ENCODE peak calls at places on chromosomes 6 and 20, in six cellular contexts. H, K, V, Z, X and T are unnamed samples.

GRCh38 chr6:776394-777041 is 83.6 kb upstream of the EXOC2 start:
- DNase-seq in H (no peak), K (no peak), V (no peak), Z (no peak), X (no peak), T (no peak)

GRCh38 chr6:154404791-154405400 is 48.3 kb upstream of the IPCEF1 start:
- DNase-seq in H (no peak), K (peak; percentile 46), V (no peak), Z (no peak), X (no peak), T (no peak)

GRCh38 chr6:6771224-6771915 is 182.8 kb downstream of the LY86 start:
- DNase-seq in H (no peak), K (no peak), V (no peak), Z (no peak), X (no peak), T (no peak)

GRCh38 chr6:134577998-134578397 is 260.1 kb upstream of the SGK1 start:
- DNase-seq in H (peak; percentile 1), K (no peak), V (no peak), Z (no peak), X (no peak), T (no peak)

GRCh38 chr6:139249387-139249786 is 42.4 kb downstream of the TXLNB start:
- DNase-seq in H (no peak), K (no peak), V (no peak), Z (no peak), X (no peak), T (no peak)

GRCh38 chr20:50467618-50468373 is 42.4 kb upstream of the PTPN1 start:
- DNase-seq in H (peak; percentile 73), K (no peak), V (no peak), Z (no peak), X (no peak), T (no peak)

GRCh38 chr20:63831696-63832686 is 927 bp upstream of the ZBTB46 start:
- DNase-seq in H (peak; percentile 4), K (no peak), V (no peak), Z (peak; percentile 63), X (no peak), T (no peak)

GRCh38 chr6:168097221-168097620 is 18.2 kb upstream of the FRMD1 start:
- DNase-seq in H (no peak), K (no peak), V (no peak), Z (no peak), X (no peak), T (no peak)

GRCh38 chr6:137342607-137343186 is 123.5 kb upstream of the IFNGR1 start:
- DNase-seq in H (no peak), K (no peak), V (no peak), Z (no peak), X (no peak), T (no peak)

GRCh38 chr20:61878478-61879302 is 187.0 kb downstream of the TAF4 start:
- DNase-seq in H (no peak), K (no peak), V (no peak), Z (no peak), X (no peak), T (no peak)

GRCh38 chr6:89610149-89610642 is 28.4 kb downstream of the LYRM2 start:
- DNase-seq in H (peak; percentile 19), K (no peak), V (peak; percentile 30), Z (peak; percentile 72), X (peak; percentile 74), T (no peak)

GRCh38 chr6:167817729-167818128 is 9.0 kb upstream of the AFDN start:
- DNase-seq in H (no peak), K (no peak), V (no peak), Z (no peak), X (no peak), T (no peak)

GRCh38 chr20:3786665-3787639 is at the start of gene CENPB:
- DNase-seq in H (peak; percentile 57), K (no peak), V (no peak), Z (peak; percentile 95), X (peak; percentile 87), T (no peak)

GRCh38 chr6:88208736-88209135 is 42.6 kb upstream of the CNR1 start:
- DNase-seq in H (no peak), K (no peak), V (no peak), Z (no peak), X (no peak), T (no peak)

GRCh38 chr6:43523282-43523681 is 6.4 kb downstream of the POLR1C start:
- DNase-seq in H (no peak), K (no peak), V (no peak), Z (no peak), X (no peak), T (no peak)

GRCh38 chr6:84568971-84569370 is 195.4 kb downstream of the TBX18 start:
- DNase-seq in H (peak; percentile 10), K (no peak), V (no peak), Z (peak; percentile 26), X (no peak), T (no peak)

GRCh38 chr6:140504776-140505175 is 1130.3 kb upstream of the CITED2 start:
- DNase-seq in H (no peak), K (no peak), V (no peak), Z (no peak), X (no peak), T (no peak)

DNA sequence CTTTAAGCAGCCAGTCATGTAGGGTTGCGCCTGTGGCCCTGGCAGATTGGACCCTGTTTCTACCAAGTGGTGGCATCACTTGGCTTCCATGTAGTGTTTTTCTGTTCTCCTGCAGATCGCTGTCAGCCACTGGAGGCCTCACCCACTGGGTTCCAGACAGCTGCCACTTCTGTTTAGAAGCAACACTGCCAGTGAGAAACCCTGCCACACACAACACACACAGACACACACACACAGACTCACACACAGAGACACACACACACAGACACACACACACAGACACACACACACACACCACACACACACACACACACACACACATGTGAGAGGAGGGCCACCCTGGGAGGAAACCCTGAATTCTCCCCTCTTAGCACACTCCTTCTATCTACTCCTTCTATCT is 51.8 kb downstream of the UTRN start:
- DNase-seq in H (no peak), K (no peak), V (no peak), Z (no peak), X (no peak), T (no peak)
- H3K4me3 ChIP-seq in H (no peak overlapping the region), K (no peak overlapping the region), V (no peak overlapping the region), Z (no peak overlapping the region), X (no peak overlapping the region), T (no peak overlapping the region)

DNA sequence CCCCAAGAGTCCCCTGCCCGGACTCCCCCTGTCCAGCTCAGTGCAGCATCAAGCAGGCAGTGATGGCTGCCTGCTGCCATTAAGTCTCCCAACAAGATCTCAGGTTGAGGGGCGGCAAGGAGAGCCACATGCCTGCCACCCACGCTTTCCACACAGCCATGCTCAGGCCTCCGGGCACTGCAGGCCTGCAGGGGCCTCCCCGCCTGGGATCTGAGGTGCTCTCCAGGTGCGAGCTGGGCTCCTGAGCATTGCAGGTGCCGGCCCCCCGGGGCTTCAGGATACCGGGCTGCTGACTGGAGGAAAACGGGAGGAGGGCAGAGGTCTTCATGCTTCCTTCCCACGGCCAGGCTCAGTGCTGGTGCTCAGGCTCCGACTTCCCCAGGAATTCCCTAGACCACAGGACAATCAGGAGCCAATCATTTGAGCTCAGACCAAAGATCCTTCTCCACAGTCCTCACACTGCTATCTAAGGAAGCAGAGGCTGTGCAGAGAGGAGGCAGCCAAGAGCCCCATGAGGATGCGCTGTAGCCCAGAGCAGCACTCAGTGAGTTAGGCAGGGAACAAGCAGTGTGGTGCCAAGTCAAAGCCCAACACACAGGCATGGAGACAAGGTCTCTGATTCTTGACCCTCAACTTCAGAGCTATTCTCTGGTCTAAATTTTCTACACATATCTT is 52.7 kb downstream of the PYGB start:
- DNase-seq in H (no peak), K (no peak), V (no peak), Z (no peak), X (no peak), T (no peak)
- TF ChIP-seq CTCF in H (no peak), K (no peak), V (no peak), Z (no peak), X (no peak), T (no peak)

DNA sequence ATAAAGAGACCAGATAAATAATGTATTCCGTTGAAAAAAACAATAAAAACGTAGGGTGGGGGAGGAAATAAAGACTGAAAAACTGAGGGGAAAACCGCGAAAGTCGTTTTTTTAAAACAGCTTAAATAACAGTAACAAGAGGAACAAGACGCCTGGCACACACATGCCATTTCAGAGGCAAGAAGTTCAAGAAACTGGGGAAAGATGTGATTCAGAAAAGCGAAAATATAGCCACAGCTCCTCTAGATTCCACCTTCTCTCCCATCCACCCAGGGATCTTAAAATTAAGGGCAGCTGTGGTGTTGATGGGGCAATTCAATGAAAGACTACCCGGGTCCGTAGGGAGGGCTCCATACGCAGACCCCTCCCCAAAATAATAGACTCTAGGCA is 1.3 kb downstream of the EPB41L2 start:
- DNase-seq in H (no peak), K (no peak), V (no peak), Z (no peak), X (no peak), T (no peak)
- H3K4me3 ChIP-seq in H (peak overlapping the region; percentile 83), K (peak overlapping the region; percentile 78), V (peak overlapping the region; percentile 88), Z (peak overlapping the region; percentile 95), X (peak overlapping the region; percentile 96), T (no peak overlapping the region)

GRCh38 chr20:6814945-6815344 is 47.5 kb downstream of the BMP2 start:
- DNase-seq in H (no peak), K (no peak), V (no peak), Z (no peak), X (no peak), T (no peak)

GRCh38 chr20:6818033-6818808 is 50.7 kb downstream of the BMP2 start:
- DNase-seq in H (no peak), K (no peak), V (no peak), Z (no peak), X (no peak), T (no peak)

GRCh38 chr20:6824401-6824800 is 56.9 kb downstream of the BMP2 start:
- DNase-seq in H (no peak), K (no peak), V (no peak), Z (no peak), X (no peak), T (no peak)

DNA sequence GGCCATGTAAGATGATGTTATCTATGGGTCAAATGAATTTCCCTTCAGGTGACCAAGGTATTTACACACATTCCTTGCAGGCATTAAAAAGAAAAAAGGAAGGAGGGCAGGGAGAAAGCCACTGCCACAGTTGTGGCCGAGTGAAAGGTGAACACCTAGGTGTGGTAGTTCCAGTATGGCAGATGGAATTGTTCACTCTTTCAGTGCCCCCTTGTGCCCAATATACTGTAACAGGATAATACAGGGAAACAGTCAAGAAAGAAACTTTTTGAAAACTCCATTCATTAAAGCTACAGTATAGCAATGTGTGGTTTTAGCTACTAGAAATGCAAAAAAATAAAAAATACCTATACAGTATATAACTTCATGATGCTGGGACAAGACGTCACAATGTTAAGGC is 52.1 kb downstream of the BMP2 start:
- DNase-seq in H (no peak), K (no peak), V (no peak), Z (peak; percentile 28), X (no peak), T (no peak)
- TF ChIP-seq CTCF in H (no peak), K (no peak), V (no peak), Z (peak; percentile 35), X (peak; percentile 14), T (peak; percentile 31)

GRCh38 chr6:131828946-131829345 is 21.1 kb downstream of the ENPP1 start:
- DNase-seq in H (no peak), K (no peak), V (no peak), Z (no peak), X (no peak), T (no peak)
- H3K4me3 ChIP-seq in H (no peak overlapping the region), K (no peak overlapping the region), V (no peak overlapping the region), Z (no peak overlapping the region), X (no peak overlapping the region), T (no peak overlapping the region)